ENCODE peak calls at places on chromosomes 6 and 20, in six cellular contexts. Q is stimulated activated CD4-positive, alpha-beta T cell treated with anti-CD3 and anti-CD28 coated beads, TNF-alpha, amount 100 ng/mL, for 24 hours; F is GM04504; A is naive thymus-derived CD8-positive, alpha-beta T cell; D is astrocyte of the spinal cord; B is T-helper 9 cell. L is an unnamed sample.

GRCh38 chr6:48641544-48641943 is 530.5 kb upstream of the PTCHD4 start:
- DNase-seq in Q (no peak), F (no peak), A (no peak), D (peak; percentile 71), B (no peak), L (peak; percentile 14)

GRCh38 chr20:49471397-49471796 is 11.1 kb downstream of the KCNB1 start:
- DNase-seq in Q (no peak), F (no peak), A (no peak), D (no peak), B (no peak), L (no peak)

GRCh38 chr20:14860410-14860814 is 523.0 kb upstream of the FLRT3 start:
- DNase-seq in Q (no peak), F (no peak), A (no peak), D (no peak), B (no peak), L (no peak)

GRCh38 chr20:10349118-10349517 is 84.9 kb downstream of the MKKS start:
- DNase-seq in Q (no peak), F (no peak), A (no peak), D (no peak), B (no peak), L (no peak)

GRCh38 chr6:157943249-157943963 is 38.3 kb upstream of the SYNJ2 start:
- DNase-seq in Q (no peak), F (no peak), A (no peak), D (no peak), B (no peak), L (no peak)

GRCh38 chr6:23728707-23729106 is 397.3 kb upstream of the NRSN1 start:
- DNase-seq in Q (no peak), F (no peak), A (no peak), D (no peak), B (no peak), L (no peak)

GRCh38 chr20:63732118-63733095 is 4.1 kb upstream of the LIME1 start:
- DNase-seq in Q (no peak), F (no peak), A (no peak), D (no peak), B (no peak), L (no peak)

GRCh38 chr6:25118038-25118437 is 161.1 kb upstream of the CARMIL1 start:
- DNase-seq in Q (no peak), F (no peak), A (no peak), D (no peak), B (no peak), L (no peak)

GRCh38 chr6:44921787-44922186 is 406.3 kb upstream of the RUNX2 start:
- DNase-seq in Q (no peak), F (no peak), A (no peak), D (no peak), B (no peak), L (no peak)

GRCh38 chr6:3291987-3292386 is 33.2 kb downstream of the PSMG4 start:
- DNase-seq in Q (no peak), F (no peak), A (no peak), D (no peak), B (no peak), L (no peak)

L was measured in GM04503.